ENCODE peak calls at places on chromosome 12, in seven cellular contexts. J is transverse colon, F is astrocyte of the spinal cord, U is MCF 10A, Y is cardiac muscle cell, Q is heart right ventricle, D is HFF-Myc. C is an unnamed sample.

GRCh38 chr12:122537021-122537420 is 10.0 kb downstream of the KNTC1 start:
- DNase-seq in J (no peak), F (no peak), Y (no peak), D (no peak), Q (no peak), U (no peak), C (no peak)

GRCh38 chr12:3967556-3968160 is 94.5 kb upstream of the PARP11 start:
- DNase-seq in Q (no peak), F (no peak), Y (no peak), U (no peak), D (no peak), J (no peak), C (no peak)

GRCh38 chr12:113469224-113469652 is 2.4 kb downstream of the LHX5 start:
- DNase-seq in U (no peak), J (no peak), Y (no peak), F (no peak), D (no peak), Q (no peak), C (no peak)

GRCh38 chr12:50074936-50075807 is 10.0 kb upstream of the SMARCD1 start:
- DNase-seq in Q (peak; percentile 85), U (peak; percentile 85), F (peak; percentile 79), J (peak; percentile 89), Y (peak; percentile 91), D (peak; percentile 67), C (peak; percentile 76)

GRCh38 chr12:54294152-54294913 is 6.5 kb downstream of the NFE2 start:
- DNase-seq in Y (peak; percentile 41), U (peak; percentile 63), J (peak; percentile 75), D (no peak), Q (peak; percentile 58), F (no peak), C (peak; percentile 75)

GRCh38 chr12:16880864-16881285 is 274.9 kb upstream of the LMO3 start:
- DNase-seq in Y (no peak), Q (no peak), U (no peak), J (peak; percentile 20), D (no peak), F (no peak), C (no peak)

GRCh38 chr12:78636253-78636855 is 228.2 kb upstream of the SYT1 start:
- DNase-seq in Q (no peak), Y (peak; percentile 56), U (peak; percentile 52), J (no peak), D (no peak), F (no peak), C (no peak)

GRCh38 chr12:14839262-14839661 is 4.1 kb downstream of the ART4 start:
- DNase-seq in Y (no peak), D (no peak), U (no peak), J (no peak), Q (no peak), F (no peak), C (no peak)

GRCh38 chr12:116317986-116318737 is 40.7 kb upstream of the MED13L start:
- DNase-seq in F (no peak), Y (no peak), U (peak; percentile 66), J (no peak), Q (no peak), D (no peak), C (no peak)

GRCh38 chr12:90978117-90978770 is 23.3 kb upstream of the CCER1 start:
- DNase-seq in D (peak; percentile 86), U (peak; percentile 63), F (peak; percentile 74), Q (no peak), Y (peak; percentile 85), J (no peak), C (no peak)

GRCh38 chr12:111453071-111453989 is 47.6 kb downstream of the SH2B3 start:
- DNase-seq in D (no peak), J (no peak), U (no peak), Q (no peak), Y (no peak), F (no peak), C (no peak)

GRCh38 chr12:56158926-56159461 is 835 bp downstream of the MYL6 start:
- DNase-seq in J (peak; percentile 89), F (peak; percentile 70), Q (peak; percentile 71), Y (peak; percentile 87), U (peak; percentile 84), D (no peak), C (no peak)

GRCh38 chr12:9118161-9118560 is 2.4 kb upstream of the A2M start:
- DNase-seq in F (no peak), D (peak; percentile 25), Y (no peak), Q (no peak), J (no peak), U (no peak), C (peak; percentile 91)

GRCh38 chr12:46579474-46579873 is 206.9 kb upstream of the SLC38A2 start:
- DNase-seq in F (no peak), Q (no peak), U (no peak), D (no peak), Y (no peak), J (no peak), C (no peak)

GRCh38 chr12:57087689-57088441 is 1.0 kb upstream of the NAB2 start:
- DNase-seq in D (peak; percentile 94), J (peak; percentile 88), Y (peak; percentile 98), Q (peak; percentile 86), U (peak; percentile 97), F (peak; percentile 96), C (peak; percentile 79)

GRCh38 chr12:72295744-72296143 is 23.6 kb downstream of the TRHDE start:
- DNase-seq in U (no peak), Y (no peak), D (no peak), Q (no peak), J (no peak), F (peak; percentile 76), C (no peak)

GRCh38 chr12:76346798-76347420 is 1.3 kb downstream of the BBS10 start:
- DNase-seq in Q (no peak), U (peak; percentile 68), Y (peak; percentile 80), J (no peak), D (peak; percentile 58), F (peak; percentile 73), C (no peak)

GRCh38 chr12:56769868-56770267 is 6.7 kb downstream of the HSD17B6 start:
- DNase-seq in J (no peak), D (no peak), Y (no peak), Q (no peak), F (no peak), U (no peak), C (no peak)

GRCh38 chr12:25501565-25501964 is 51.5 kb downstream of the LMNTD1 start:
- DNase-seq in D (no peak), F (no peak), U (no peak), Y (no peak), J (no peak), Q (no peak), C (no peak)

GRCh38 chr12:87953257-87953860 is 75.8 kb downstream of the C12orf50 start:
- DNase-seq in U (peak; percentile 62), Y (peak; percentile 68), Q (no peak), F (peak; percentile 71), J (no peak), D (peak; percentile 6), C (no peak)
- TF ChIP-seq CTCF in U (peak; percentile 61), Y (peak; percentile 59), Q (no peak), F (peak; percentile 60), J (peak; percentile 25), D (peak; percentile 44), C (no peak)

DNA sequence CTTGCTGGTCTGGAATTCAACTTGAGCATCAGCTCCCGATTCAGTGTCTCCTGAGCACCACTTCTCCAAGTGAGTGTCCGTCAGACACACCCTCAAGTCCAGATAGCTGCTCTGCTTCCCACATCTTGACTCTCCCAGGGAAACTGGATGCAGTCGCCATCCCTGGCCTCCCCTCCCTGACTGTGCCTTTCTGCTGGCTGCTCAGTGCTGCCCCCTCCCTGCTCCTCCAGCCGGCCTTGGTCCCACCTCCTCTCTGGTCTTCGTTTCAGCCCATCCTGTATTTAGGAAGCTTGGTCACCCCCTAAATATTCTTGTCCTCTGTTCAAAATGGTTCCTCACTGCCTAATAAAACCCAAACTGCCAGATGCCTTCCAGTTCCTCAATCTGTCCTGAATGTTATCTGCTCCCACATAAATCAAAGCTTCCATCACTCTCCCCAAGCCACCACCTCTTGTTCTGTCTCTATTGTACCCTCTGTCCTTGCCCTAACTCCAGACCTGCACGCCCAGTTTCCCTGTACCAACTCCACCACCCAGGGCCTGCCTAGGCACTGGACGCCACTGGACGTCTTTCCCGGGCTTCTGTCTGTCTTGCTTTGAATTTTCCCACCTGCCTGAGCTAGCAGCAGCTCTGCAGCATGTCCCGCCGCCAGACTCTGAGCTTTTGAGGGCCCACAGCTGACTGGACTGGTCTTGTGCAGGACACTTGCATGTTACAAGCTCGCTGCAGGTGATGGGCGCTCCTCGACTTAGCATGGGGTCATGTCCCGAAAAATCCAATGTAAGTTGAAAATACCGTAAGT is 33.8 kb downstream of the CCDC92 start:
- DNase-seq in Y (peak; percentile 10), Q (no peak), J (no peak), F (no peak), D (no peak), U (no peak), C (no peak)
- TF ChIP-seq CTCF in Y (peak; percentile 44), Q (peak; percentile 11), J (no peak), F (peak; percentile 48), D (peak; percentile 67), U (peak; percentile 9), C (no peak)

GRCh38 chr12:59698599-59698998 is 102.8 kb downstream of the SLC16A7 start:
- DNase-seq in F (no peak), Q (no peak), Y (peak; percentile 91), U (peak; percentile 87), D (no peak), J (no peak), C (no peak)
- TF ChIP-seq CTCF in F (no peak), Q (no peak), Y (no peak), U (no peak), D (no peak), J (no peak), C (no peak)

GRCh38 chr12:125533434-125534029 is 468.3 kb downstream of the AACS start:
- DNase-seq in U (peak; percentile 34), Y (no peak), F (peak; percentile 4), Q (peak; percentile 19), J (peak; percentile 25), D (no peak), C (no peak)
- TF ChIP-seq CTCF in U (peak; percentile 90), Y (peak; percentile 43), F (peak; percentile 73), Q (peak; percentile 67), J (peak; percentile 63), D (peak; percentile 35), C (peak; percentile 42)

C was measured in CD14-positive monocyte.